ENCODE peak calls at places on chromosomes 6 and 20, in nine cellular contexts. M is stimulated activated CD4-positive, alpha-beta T cell treated with anti-CD3 and anti-CD28 coated beads, Interleukin-4, amount 100 ng/mL, for 4 hours; J is hepatocyte; N is T follicular helper cell; X is prostate gland; U is B cell; W is activated naive CD4-positive, alpha-beta T cell treated with Interleukin-2 at 50 U/mL for 16 hours; K is posterior cingulate gyrus; Q is astrocyte of the hippocampus. P is an unnamed sample.

GRCh38 chr6:19153270-19153980 is 683.7 kb upstream of the ID4 start:
- DNase-seq in M (no peak), J (peak), N (no peak), X (no peak), U (no peak), W (no peak), K (no peak), Q (peak), P (no peak)

GRCh38 chr20:9483131-9483530 is 31.3 kb upstream of the LAMP5 start:
- DNase-seq in M (no peak), J (no peak), N (no peak), X (no peak), U (no peak), W (no peak), K (no peak), Q (no peak), P (no peak)

GRCh38 chr6:157442296-157442695 is 61.3 kb downstream of the ZDHHC14 start:
- DNase-seq in M (no peak), J (no peak), N (no peak), X (no peak), U (no peak), W (no peak), K (no peak), Q (peak), P (no peak)

GRCh38 chr20:53608456-53609413 is 15.1 kb upstream of the ZNF217 start:
- DNase-seq in M (no peak), J (peak), N (no peak), X (peak), U (no peak), W (peak), K (no peak), Q (peak), P (no peak)

GRCh38 chr6:161256390-161256789 is 17.5 kb downstream of the AGPAT4 start:
- DNase-seq in M (no peak), J (no peak), N (no peak), X (no peak), U (no peak), W (no peak), K (peak), Q (no peak), P (no peak)

GRCh38 chr6:70547905-70548304 is 18.8 kb upstream of the SDHAF4 start:
- DNase-seq in M (no peak), J (no peak), N (no peak), X (no peak), U (no peak), W (no peak), K (no peak), Q (no peak), P (no peak)

GRCh38 chr20:38550274-38550673 is 30.7 kb upstream of the ADIG start:
- DNase-seq in M (no peak), J (no peak), N (no peak), X (no peak), U (no peak), W (no peak), K (no peak), Q (no peak), P (no peak)

GRCh38 chr20:3471397-3472021 is 691 bp downstream of the ATRN start:
- DNase-seq in M (no peak), J (no peak), N (no peak), X (no peak), U (no peak), W (no peak), K (peak), Q (peak), P (no peak)

GRCh38 chr6:139442188-139442625 is 67.8 kb upstream of the CITED2 start:
- DNase-seq in M (no peak), J (no peak), N (no peak), X (no peak), U (no peak), W (no peak), K (no peak), Q (no peak), P (no peak)

GRCh38 chr6:39114395-39114706 is 635 bp downstream of the SAYSD1 start:
- DNase-seq in M (no peak), J (no peak), N (no peak), X (no peak), U (no peak), W (no peak), K (no peak), Q (no peak), P (peak)

GRCh38 chr6:81843302-81843701 is 90.8 kb upstream of the TENT5A start:
- DNase-seq in M (no peak), J (no peak), N (no peak), X (no peak), U (no peak), W (no peak), K (no peak), Q (no peak), P (no peak)

GRCh38 chr6:46888578-46888977 is 33.2 kb downstream of the ADGRF5 start:
- DNase-seq in M (no peak), J (no peak), N (no peak), X (no peak), U (no peak), W (no peak), K (no peak), Q (no peak), P (no peak)

P was measured in omental fat pad.